ENCODE peak calls at places on chromosome 18, in five cellular contexts. S is stimulated activated CD4-positive, alpha-beta T cell treated with anti-CD3 and anti-CD28 coated beads, Interleukin-12 subunit alpha, Interleukin-12 subunit beta, amount 100 ng/mL, for 4 hours; D is IMR-90; I is HCT116; T is glutamatergic neuron. P is an unnamed sample.
A peak's percentile ranks its signal among the peaks of the same experiment; 100 is the strongest.

GRCh38 chr18:3594760-3595241 is 144.8 kb downstream of the TGIF1 start:
- DNase-seq in S (no peak), D (peak; percentile 49), I (no peak), T (no peak), P (no peak)

GRCh38 chr18:22503803-22504202 is 86.1 kb upstream of the CTAGE1 start:
- DNase-seq in S (no peak), D (peak; percentile 97), I (no peak), T (no peak), P (no peak)

GRCh38 chr18:23811176-23811575 is 121.9 kb downstream of the LAMA3 start:
- DNase-seq in S (no peak), D (no peak), I (no peak), T (no peak), P (no peak)

GRCh38 chr18:64175432-64175831 is 26.5 kb upstream of the LINC00305 start:
- DNase-seq in S (no peak), D (no peak), I (no peak), T (no peak), P (no peak)

GRCh38 chr18:59459352-59460059 is 100.4 kb upstream of the LMAN1 start:
- DNase-seq in S (no peak), D (peak; percentile 75), I (peak; percentile 10), T (no peak), P (no peak)

GRCh38 chr18:28123401-28124030 is 53.4 kb downstream of the CDH2 start:
- DNase-seq in S (no peak), D (no peak), I (no peak), T (no peak), P (no peak)

GRCh38 chr18:36829362-36830140 is 624 bp downstream of the KIAA1328 start:
- DNase-seq in S (no peak), D (peak; percentile 19), I (no peak), T (peak; percentile 35), P (no peak)

GRCh38 chr18:79625195-79625923 is 54.2 kb upstream of the CTDP1 start:
- DNase-seq in S (no peak), D (peak; percentile 8), I (no peak), T (no peak), P (no peak)

GRCh38 chr18:2302628-2303516 is 268.4 kb downstream of the METTL4 start:
- DNase-seq in S (no peak), D (no peak), I (peak; percentile 68), T (no peak), P (peak; percentile 32)

GRCh38 chr18:33673689-33674088 is 95.7 kb downstream of the ASXL3 start:
- DNase-seq in S (no peak), D (no peak), I (no peak), T (no peak), P (no peak)

GRCh38 chr18:76521367-76521766 is 26.3 kb upstream of the ZNF516 start:
- DNase-seq in S (no peak), D (no peak), I (no peak), T (no peak), P (no peak)

GRCh38 chr18:41128126-41128525 is 826.9 kb upstream of the PIK3C3 start:
- DNase-seq in S (no peak), D (peak; percentile 43), I (no peak), T (no peak), P (no peak)

GRCh38 chr18:63085611-63086010 is 234.0 kb downstream of the BCL2 start:
- DNase-seq in S (no peak), D (no peak), I (no peak), T (no peak), P (no peak)

GRCh38 chr18:4391859-4392258 is 63.2 kb downstream of the DLGAP1 start:
- DNase-seq in S (no peak), D (no peak), I (no peak), T (no peak), P (no peak)

GRCh38 chr18:31684279-31685096 is at the start of gene B4GALT6:
- DNase-seq in S (peak; percentile 30), D (no peak), I (no peak), T (peak; percentile 75), P (no peak)

GRCh38 chr18:74804677-74805076 is 207.0 kb downstream of the ZNF407 start:
- DNase-seq in S (no peak), D (no peak), I (no peak), T (no peak), P (no peak)

GRCh38 chr18:79371536-79372210 is 24.1 kb upstream of the NFATC1 start:
- DNase-seq in S (no peak), D (no peak), I (no peak), T (no peak), P (no peak)

GRCh38 chr18:55489034-55489741 is 98.8 kb downstream of the TCF4 start:
- DNase-seq in S (no peak), D (peak; percentile 16), I (no peak), T (no peak), P (no peak)

GRCh38 chr18:8938817-8939216 is 163.7 kb upstream of the NDUFV2 start:
- DNase-seq in S (no peak), D (peak; percentile 43), I (no peak), T (no peak), P (no peak)

GRCh38 chr18:78664048-78664447 is 315.6 kb upstream of the SALL3 start:
- DNase-seq in S (no peak), D (no peak), I (no peak), T (no peak), P (no peak)

GRCh38 chr18:46916551-46917107 is 678 bp downstream of the PIAS2 start:
- DNase-seq in S (no peak), D (peak; percentile 36), I (no peak), T (no peak), P (no peak)

GRCh38 chr18:21386523-21387240 is 144.7 kb downstream of the GREB1L start:
- DNase-seq in S (no peak), D (no peak), I (no peak), T (no peak), P (no peak)

GRCh38 chr18:60982296-60982695 is 350.9 kb upstream of the CDH20 start:
- DNase-seq in S (no peak), D (no peak), I (no peak), T (no peak), P (no peak)

GRCh38 chr18:79681484-79682387 is 2.1 kb downstream of the CTDP1 start:
- DNase-seq in S (peak; percentile 31), D (no peak), I (no peak), T (no peak), P (no peak)

GRCh38 chr18:44761812-44762211 is 81.1 kb downstream of the SETBP1 start:
- DNase-seq in S (no peak), D (no peak), I (no peak), T (no peak), P (no peak)

GRCh38 chr18:44920441-44920840 is 239.8 kb downstream of the SETBP1 start:
- DNase-seq in S (no peak), D (no peak), I (no peak), T (no peak), P (no peak)

GRCh38 chr18:74412106-74412880 is 44.8 kb downstream of the DIPK1C start:
- DNase-seq in S (no peak), D (no peak), I (no peak), T (no peak), P (no peak)

GRCh38 chr18:1350931-1351450 is 446.3 kb downstream of the ADCYAP1 start:
- DNase-seq in S (no peak), D (no peak), I (no peak), T (no peak), P (no peak)

GRCh38 chr18:23972416-23972815 is 42.1 kb upstream of the TTC39C start:
- DNase-seq in S (no peak), D (no peak), I (no peak), T (no peak), P (no peak)

GRCh38 chr18:11392292-11392691 is 217.1 kb upstream of the SLC35G4 start:
- DNase-seq in S (no peak), D (no peak), I (peak; percentile 43), T (no peak), P (no peak)

GRCh38 chr18:31511098-31511497 is 13.1 kb downstream of the DSG2 start:
- DNase-seq in S (no peak), D (no peak), I (no peak), T (no peak), P (peak; percentile 2)

GRCh38 chr18:76492669-76493212 is 2.3 kb downstream of the ZNF516 start:
- DNase-seq in S (peak; percentile 100), D (peak; percentile 99), I (peak; percentile 97), T (peak; percentile 100), P (peak; percentile 97)

GRCh38 chr18:78925193-78925540 is 54.5 kb upstream of the SALL3 start:
- DNase-seq in S (no peak), D (no peak), I (no peak), T (no peak), P (no peak)

GRCh38 chr18:62505669-62506494 is 16.9 kb upstream of the ZCCHC2 start:
- DNase-seq in S (peak; percentile 15), D (no peak), I (no peak), T (no peak), P (no peak)

GRCh38 chr18:76354348-76354747 is 140.7 kb downstream of the ZNF516 start:
- DNase-seq in S (no peak), D (peak; percentile 72), I (no peak), T (no peak), P (no peak)

GRCh38 chr18:59268127-59268721 is 5.0 kb downstream of the RAX start:
- DNase-seq in S (no peak), D (no peak), I (no peak), T (no peak), P (no peak)

GRCh38 chr18:21448301-21448700 is 152.2 kb downstream of the ESCO1 start:
- DNase-seq in S (no peak), D (no peak), I (no peak), T (no peak), P (no peak)

GRCh38 chr18:1488957-1489356 is 584.3 kb downstream of the ADCYAP1 start:
- DNase-seq in S (no peak), D (no peak), I (no peak), T (no peak), P (no peak)

GRCh38 chr18:48943333-48943732 is 7.4 kb downstream of the SMAD7 start:
- DNase-seq in S (no peak), D (no peak), I (no peak), T (no peak), P (no peak)

P was measured in Panc1.